ENCODE peak calls at places on chromosomes 1 and 21, in five cellular contexts. One of them, this sample, is unnamed.

GRCh38 chr1:211736351-211736915 is 61.0 kb upstream of the NEK2 start:
- DNase-seq in HepG2: no peak
- DNase-seq in K562: no peak
- DNase-seq in GM23338: no peak
- DNase-seq in GM12878: no peak
- DNase-seq in this sample: no peak

GRCh38 chr1:6385673-6386191 is 7.8 kb downstream of the ACOT7 start:
- DNase-seq in HepG2: no peak
- DNase-seq in GM23338: peak
- DNase-seq in GM12878: no peak
- DNase-seq in K562: no peak
- DNase-seq in this sample: peak

GRCh38 chr1:232844791-232845190 is 39.6 kb downstream of the MAP10 start:
- DNase-seq in GM12878: no peak
- DNase-seq in K562: no peak
- DNase-seq in HepG2: no peak
- DNase-seq in GM23338: no peak
- DNase-seq in this sample: peak

GRCh38 chr1:74767490-74767889 is 34.5 kb downstream of the TYW3 start:
- DNase-seq in GM23338: peak
- DNase-seq in K562: peak
- DNase-seq in GM12878: no peak
- DNase-seq in HepG2: peak
- DNase-seq in this sample: peak

GRCh38 chr1:225849905-225850304 is 32.3 kb downstream of the TMEM63A start:
- DNase-seq in HepG2: no peak
- DNase-seq in GM23338: no peak
- DNase-seq in GM12878: no peak
- DNase-seq in K562: peak
- DNase-seq in this sample: no peak

GRCh38 chr1:246703581-246703980 is 20.6 kb upstream of the SCCPDH start:
- DNase-seq in GM23338: no peak
- DNase-seq in HepG2: no peak
- DNase-seq in K562: no peak
- DNase-seq in GM12878: no peak
- DNase-seq in this sample: no peak

GRCh38 chr1:81920245-81920740 is 119.6 kb downstream of the ADGRL2 start:
- DNase-seq in K562: no peak
- DNase-seq in GM12878: no peak
- DNase-seq in HepG2: no peak
- DNase-seq in GM23338: peak
- DNase-seq in this sample: no peak

GRCh38 chr1:36304970-36305914 is 926 bp upstream of the SH3D21 start:
- DNase-seq in GM12878: no peak
- DNase-seq in GM23338: peak
- DNase-seq in K562: no peak
- DNase-seq in HepG2: peak
- DNase-seq in this sample: no peak

GRCh38 chr1:55211456-55211855 is 3.7 kb downstream of the USP24 start:
- DNase-seq in K562: no peak
- DNase-seq in GM12878: no peak
- DNase-seq in GM23338: no peak
- DNase-seq in HepG2: peak
- DNase-seq in this sample: no peak

GRCh38 chr1:121587777-121588176 is 403.0 kb downstream of the SRGAP2C start:
- DNase-seq in K562: no peak
- DNase-seq in GM23338: no peak
- DNase-seq in GM12878: no peak
- DNase-seq in HepG2: no peak
- DNase-seq in this sample: no peak

GRCh38 chr1:57424231-57425027 is 569 bp upstream of the DAB1 start:
- DNase-seq in GM12878: no peak
- DNase-seq in K562: peak
- DNase-seq in GM23338: peak
- DNase-seq in HepG2: peak
- DNase-seq in this sample: peak

GRCh38 chr1:150877220-150877516 is 769 bp upstream of the ARNT start:
- DNase-seq in HepG2: peak
- DNase-seq in GM12878: no peak
- DNase-seq in K562: no peak
- DNase-seq in GM23338: peak
- DNase-seq in this sample: peak

GRCh38 chr1:4218619-4219018 is 318.5 kb upstream of the C1orf174 start:
- DNase-seq in K562: no peak
- DNase-seq in GM23338: no peak
- DNase-seq in HepG2: no peak
- DNase-seq in GM12878: no peak
- DNase-seq in this sample: no peak

DNA sequence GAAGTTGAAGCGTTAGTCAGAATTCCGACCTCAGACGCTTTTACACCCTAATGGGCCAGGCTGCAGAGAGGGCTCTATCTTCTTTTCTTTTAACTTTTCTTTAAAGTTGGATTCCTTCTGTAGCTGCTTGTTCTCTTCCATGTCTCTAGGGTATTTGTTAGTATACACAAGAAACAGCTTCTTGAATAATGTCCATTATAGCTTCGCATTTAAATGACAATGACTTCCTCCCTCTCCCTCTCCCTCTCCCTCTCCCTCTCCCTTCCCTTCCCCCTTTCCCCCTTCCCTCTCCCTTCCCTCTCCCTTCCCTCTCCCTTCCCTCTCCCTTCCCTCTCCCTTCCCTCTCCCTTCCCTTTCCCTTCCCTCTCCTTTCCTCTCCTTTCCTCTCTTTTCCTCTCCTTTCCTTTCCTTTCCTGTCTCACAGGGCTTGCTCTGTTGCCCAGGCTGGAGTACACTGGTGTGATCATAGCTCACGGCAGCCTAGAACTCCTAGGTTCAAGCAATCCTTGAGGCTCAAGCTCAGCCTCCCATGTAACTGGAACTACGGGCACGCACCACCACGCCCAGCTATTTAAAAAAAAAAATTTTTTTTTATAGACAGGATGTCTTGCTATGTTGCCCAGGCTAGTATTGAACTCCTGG is 33.1 kb downstream of the RIPPLY3 start:
- DNase-seq in HepG2: no peak
- DNase-seq in K562: no peak
- DNase-seq in GM12878: no peak
- DNase-seq in GM23338: peak
- DNase-seq in this sample: no peak
- TF ChIP-seq JUNB in HepG2: no peak
- TF ChIP-seq JUNB in K562: no peak
- TF ChIP-seq JUNB in GM12878: no peak
- TF ChIP-seq JUNB in GM23338: no peak
- TF ChIP-seq JUNB in this sample: no peak

DNA sequence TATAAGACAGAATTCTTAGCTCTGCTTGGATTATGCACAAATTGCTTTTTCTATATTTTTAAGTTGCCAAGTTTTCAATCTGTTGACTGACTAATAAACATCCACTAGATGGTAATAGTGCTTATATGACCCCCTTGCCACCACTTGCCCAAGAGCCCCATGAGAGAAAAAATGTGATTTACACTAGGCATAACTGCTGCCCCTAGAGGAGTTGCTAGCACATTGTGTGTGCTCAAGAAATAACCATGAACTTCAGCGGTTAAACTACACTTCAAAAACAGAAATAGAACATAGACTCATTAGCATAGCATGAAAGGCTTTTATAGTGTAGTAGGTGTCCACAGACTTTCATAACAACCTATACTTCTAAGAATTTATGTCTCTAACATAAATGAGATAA is 61.4 kb downstream of the BRINP3 start:
- DNase-seq in GM23338: peak
- DNase-seq in K562: no peak
- DNase-seq in HepG2: no peak
- DNase-seq in GM12878: no peak
- DNase-seq in this sample: no peak
- TF ChIP-seq CTCF in GM23338: peak
- TF ChIP-seq CTCF in K562: no peak
- TF ChIP-seq CTCF in HepG2: no peak
- TF ChIP-seq CTCF in GM12878: no peak
- TF ChIP-seq CTCF in this sample: no peak

GRCh38 chr1:27656157-27656893 is 15.7 kb downstream of the IFI6 start:
- DNase-seq in K562: no peak
- DNase-seq in GM12878: no peak
- DNase-seq in GM23338: peak
- DNase-seq in HepG2: no peak
- DNase-seq in this sample: no peak
- TF ChIP-seq JUNB in K562: no peak
- TF ChIP-seq JUNB in GM12878: peak
- TF ChIP-seq JUNB in GM23338: no peak
- TF ChIP-seq JUNB in HepG2: no peak
- TF ChIP-seq JUNB in this sample: no peak

GRCh38 chr1:11684070-11684469 is 3.1 kb upstream of the MAD2L2 start:
- DNase-seq in HepG2: no peak
- DNase-seq in GM23338: no peak
- DNase-seq in GM12878: no peak
- DNase-seq in K562: no peak
- DNase-seq in this sample: no peak

GRCh38 chr1:11680270-11681070 is 478 bp downstream of the MAD2L2 start:
- DNase-seq in HepG2: no peak
- DNase-seq in GM23338: peak
- DNase-seq in GM12878: no peak
- DNase-seq in K562: no peak
- DNase-seq in this sample: peak

GRCh38 chr1:11681071-11681771 is at the start of gene MAD2L2:
- DNase-seq in HepG2: peak
- DNase-seq in GM12878: peak
- DNase-seq in GM23338: peak
- DNase-seq in K562: peak
- DNase-seq in this sample: peak

GRCh38 chr1:11682287-11682771 is 1.4 kb upstream of the MAD2L2 start:
- DNase-seq in GM23338: peak
- DNase-seq in K562: no peak
- DNase-seq in GM12878: no peak
- DNase-seq in HepG2: no peak
- DNase-seq in this sample: no peak

DNA sequence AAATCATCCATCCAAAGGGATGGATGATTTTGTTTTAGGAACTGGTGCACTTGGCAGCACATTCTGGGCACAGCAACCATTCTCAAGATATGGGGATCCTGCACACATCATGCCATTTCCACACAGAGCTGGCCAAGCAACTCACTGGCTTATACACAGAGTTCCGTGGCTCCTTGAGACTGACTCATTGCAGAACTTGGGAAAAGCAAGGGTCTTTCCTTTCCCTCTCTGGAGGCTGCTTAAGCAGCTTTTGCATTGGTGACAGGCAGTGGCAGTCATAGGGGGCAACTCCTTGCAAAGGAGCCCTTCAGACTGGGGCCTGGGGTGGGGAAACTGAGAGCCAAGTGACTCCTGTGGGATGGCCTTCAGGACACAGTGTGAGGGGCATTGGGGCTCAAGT is 1.9 kb upstream of the MAD2L2 start:
- DNase-seq in GM23338: peak
- DNase-seq in GM12878: no peak
- DNase-seq in HepG2: no peak
- DNase-seq in K562: no peak
- DNase-seq in this sample: no peak
- TF ChIP-seq CTCF in GM23338: no peak
- TF ChIP-seq CTCF in GM12878: no peak
- TF ChIP-seq CTCF in HepG2: no peak
- TF ChIP-seq CTCF in K562: no peak
- TF ChIP-seq CTCF in this sample: no peak

DNA sequence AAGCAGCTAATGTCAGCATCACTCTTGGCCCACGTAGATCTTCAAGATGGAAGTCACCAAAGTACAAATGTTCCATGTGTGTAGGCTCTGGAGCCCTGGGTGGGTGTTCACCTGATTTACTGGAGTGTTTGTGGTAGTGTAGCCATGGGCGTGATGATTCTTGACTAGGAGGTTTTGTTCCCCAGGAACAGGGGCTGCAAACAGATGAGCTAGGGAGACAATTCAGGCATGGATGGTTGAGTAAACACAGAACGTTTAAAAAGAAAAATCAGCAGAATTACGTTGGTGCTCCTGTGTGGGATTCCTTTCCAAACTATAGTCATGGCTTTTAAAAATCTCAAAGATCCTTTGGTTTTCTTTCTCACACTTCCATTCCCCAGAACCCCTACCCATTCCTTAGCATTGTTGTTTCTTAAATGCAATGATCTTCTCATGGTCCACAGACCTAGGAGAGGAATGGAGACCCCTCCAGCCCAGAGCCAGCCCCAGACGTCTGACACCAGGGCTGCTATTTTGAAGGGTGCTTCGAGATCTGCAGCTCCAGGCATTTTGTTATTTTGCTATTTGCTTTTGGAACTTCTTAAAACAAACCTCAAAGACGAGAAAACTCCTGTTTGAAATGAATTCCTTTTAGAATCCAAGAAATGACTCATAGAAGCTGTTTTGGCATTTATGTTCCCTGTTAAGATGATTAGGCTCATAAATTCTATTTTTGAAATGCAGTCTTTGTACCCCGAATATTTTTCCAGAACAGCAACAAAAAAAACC is 115.1 kb downstream of the ETS2 start:
- DNase-seq in GM12878: no peak
- DNase-seq in HepG2: no peak
- DNase-seq in GM23338: no peak
- DNase-seq in K562: no peak
- DNase-seq in this sample: no peak
- TF ChIP-seq JUNB in GM12878: no peak
- TF ChIP-seq JUNB in HepG2: no peak
- TF ChIP-seq JUNB in GM23338: no peak
- TF ChIP-seq JUNB in K562: no peak
- TF ChIP-seq JUNB in this sample: no peak

GRCh38 chr1:41657679-41658078 is 173.2 kb upstream of the EDN2 start:
- DNase-seq in GM23338: no peak
- DNase-seq in K562: no peak
- DNase-seq in GM12878: no peak
- DNase-seq in HepG2: no peak
- DNase-seq in this sample: no peak
- TF ChIP-seq CTCF in GM23338: no peak
- TF ChIP-seq CTCF in K562: no peak
- TF ChIP-seq CTCF in GM12878: no peak
- TF ChIP-seq CTCF in HepG2: no peak
- TF ChIP-seq CTCF in this sample: no peak